ENCODE peak calls at places on chromosomes 2 and 18, in eight cellular contexts. S, X, K, A, Q, V, N and E are unnamed samples.

GRCh38 chr18:22250591-22250996 is 81.2 kb downstream of the GATA6 start:
- DNase-seq in K (no peak), Q (peak), S (no peak), X (no peak), A (peak), N (no peak), V (no peak), E (no peak)

GRCh38 chr2:120398051-120398960 is 52.4 kb downstream of the INHBB start:
- DNase-seq in S (no peak), Q (no peak), V (no peak), K (no peak), N (no peak), A (peak), X (no peak), E (no peak)

GRCh38 chr2:163630836-163631235 is 105.0 kb downstream of the FIGN start:
- DNase-seq in V (no peak), K (no peak), N (no peak), S (no peak), Q (no peak), A (no peak), X (no peak), E (no peak)

GRCh38 chr2:165273176-165273575 is 34.0 kb downstream of the SCN2A start:
- DNase-seq in S (no peak), V (no peak), A (no peak), N (no peak), K (no peak), Q (no peak), X (no peak), E (no peak)

GRCh38 chr2:215951558-215951957 is 61.8 kb downstream of the MREG start:
- DNase-seq in Q (no peak), N (no peak), X (no peak), A (no peak), K (no peak), S (no peak), V (no peak), E (no peak)

GRCh38 chr2:73105511-73105971 is 7.2 kb downstream of the RAB11FIP5 start:
- DNase-seq in N (no peak), X (no peak), S (no peak), K (no peak), Q (no peak), V (no peak), A (no peak), E (no peak)

GRCh38 chr18:61129001-61129400 is 204.2 kb upstream of the CDH20 start:
- DNase-seq in X (no peak), Q (no peak), N (no peak), S (no peak), A (no peak), V (no peak), K (no peak), E (no peak)

GRCh38 chr2:44579136-44579836 is 217.5 kb downstream of the CAMKMT start:
- DNase-seq in V (no peak), Q (no peak), N (no peak), S (no peak), K (no peak), A (no peak), X (no peak), E (no peak)

GRCh38 chr2:54691439-54692135 is 31.9 kb upstream of the EML6 start:
- DNase-seq in X (no peak), Q (peak), A (no peak), K (no peak), N (no peak), S (no peak), V (no peak), E (no peak)

GRCh38 chr18:14917311-14917710 is 169.3 kb downstream of the ANKRD30B start:
- DNase-seq in Q (no peak), V (no peak), K (no peak), X (no peak), S (no peak), A (no peak), N (no peak), E (no peak)

GRCh38 chr2:17300141-17300540 is 218.1 kb downstream of the RAD51AP2 start:
- DNase-seq in Q (no peak), S (no peak), X (no peak), N (no peak), K (no peak), V (no peak), A (peak), E (no peak)

GRCh38 chr2:111904726-111905476 is 6.5 kb downstream of the MERTK start:
- DNase-seq in Q (no peak), X (no peak), S (no peak), K (no peak), V (no peak), N (no peak), A (no peak), E (no peak)

GRCh38 chr2:224263571-224264043 is 138.3 kb downstream of the FAM124B start:
- DNase-seq in Q (no peak), K (no peak), N (no peak), X (no peak), S (no peak), A (peak), V (no peak), E (no peak)

GRCh38 chr2:223076573-223076972 is 24.6 kb downstream of the KCNE4 start:
- DNase-seq in S (no peak), K (no peak), V (no peak), A (peak), X (no peak), Q (no peak), N (no peak), E (no peak)

GRCh38 chr2:134999536-134999935 is 47.7 kb downstream of the MAP3K19 start:
- DNase-seq in N (no peak), A (no peak), X (no peak), S (no peak), Q (no peak), V (no peak), K (no peak), E (no peak)

GRCh38 chr2:64263315-64263714 is 119.1 kb upstream of the PELI1 start:
- DNase-seq in S (no peak), K (no peak), A (peak), V (peak), X (no peak), Q (peak), N (no peak), E (no peak)

GRCh38 chr2:149540138-149540537 is 47.4 kb downstream of the MMADHC start:
- DNase-seq in Q (no peak), X (no peak), N (no peak), K (no peak), V (no peak), A (no peak), S (no peak), E (no peak)